ENCODE peak calls at places on chromosomes 5 and 9, in seven cellular contexts. C, U, Y, T, X, B and M are unnamed samples.

GRCh38 chr5:50767588-50767987 is 101.2 kb downstream of the PARP8 start:
- DNase-seq in C (peak; percentile 10), U (peak; percentile 59), Y (no peak), T (no peak), X (no peak), B (no peak), M (peak; percentile 37)

GRCh38 chr9:19741178-19741577 is 47.7 kb downstream of the SLC24A2 start:
- DNase-seq in C (no peak), U (no peak), Y (no peak), T (no peak), X (no peak), B (no peak), M (no peak)

GRCh38 chr5:143860211-143860610 is 48.2 kb downstream of the HMHB1 start:
- DNase-seq in C (no peak), U (no peak), Y (no peak), T (peak; percentile 9), X (no peak), B (no peak), M (no peak)

GRCh38 chr5:39446231-39446630 is 21.5 kb upstream of the DAB2 start:
- DNase-seq in C (no peak), U (no peak), Y (no peak), T (no peak), X (no peak), B (no peak), M (no peak)

GRCh38 chr5:132270706-132271105 is 13.2 kb downstream of the PDLIM4 start:
- DNase-seq in C (no peak), U (no peak), Y (peak; percentile 65), T (no peak), X (no peak), B (peak; percentile 16), M (no peak)

GRCh38 chr9:71514344-71514975 is 253.9 kb downstream of the CEMIP2 start:
- DNase-seq in C (no peak), U (no peak), Y (no peak), T (no peak), X (peak; percentile 13), B (no peak), M (no peak)

GRCh38 chr5:56128166-56128565 is 105.0 kb downstream of the ANKRD55 start:
- DNase-seq in C (no peak), U (no peak), Y (no peak), T (no peak), X (no peak), B (no peak), M (no peak)

GRCh38 chr5:79954620-79955019 is 36.4 kb downstream of the MTX3 start:
- DNase-seq in C (no peak), U (peak; percentile 44), Y (no peak), T (no peak), X (no peak), B (no peak), M (no peak)

GRCh38 chr9:92097997-92098482 is 17.2 kb downstream of the SPTLC1 start:
- DNase-seq in C (no peak), U (peak; percentile 42), Y (peak; percentile 93), T (no peak), X (peak; percentile 92), B (peak; percentile 91), M (no peak)

GRCh38 chr9:15144567-15145174 is 162.3 kb downstream of the TTC39B start:
- DNase-seq in C (no peak), U (no peak), Y (no peak), T (no peak), X (no peak), B (no peak), M (no peak)

GRCh38 chr9:99255651-99256050 is 33.6 kb downstream of the SEC61B start:
- DNase-seq in C (no peak), U (no peak), Y (no peak), T (no peak), X (no peak), B (no peak), M (no peak)

GRCh38 chr9:3908731-3909130 is 382.9 kb upstream of the RFX3 start:
- DNase-seq in C (no peak), U (peak; percentile 38), Y (no peak), T (no peak), X (no peak), B (no peak), M (no peak)

GRCh38 chr5:55418994-55419991 is 111.5 kb downstream of the MTREX start:
- DNase-seq in C (peak; percentile 27), U (peak; percentile 96), Y (no peak), T (no peak), X (no peak), B (no peak), M (no peak)

GRCh38 chr5:13108281-13108680 is 836.2 kb downstream of the DNAH5 start:
- DNase-seq in C (no peak), U (no peak), Y (no peak), T (no peak), X (no peak), B (no peak), M (no peak)

GRCh38 chr9:71665247-71665646 is 103.1 kb downstream of the CEMIP2 start:
- DNase-seq in C (no peak), U (peak; percentile 17), Y (no peak), T (no peak), X (peak; percentile 68), B (no peak), M (no peak)

GRCh38 chr5:154505567-154505966 is 27.5 kb upstream of the HAND1 start:
- DNase-seq in C (no peak), U (no peak), Y (no peak), T (peak; percentile 57), X (no peak), B (no peak), M (no peak)

GRCh38 chr5:3325811-3326568 is 269.6 kb upstream of the IRX1 start:
- DNase-seq in C (no peak), U (peak; percentile 18), Y (no peak), T (no peak), X (no peak), B (no peak), M (no peak)

GRCh38 chr5:150612905-150613670 is 27.4 kb upstream of the SYNPO start:
- DNase-seq in C (no peak), U (no peak), Y (no peak), T (no peak), X (no peak), B (peak; percentile 70), M (no peak)

GRCh38 chr5:42993516-42994284 is 46.4 kb downstream of the ANXA2R start:
- DNase-seq in C (peak; percentile 66), U (peak; percentile 77), Y (no peak), T (no peak), X (peak; percentile 72), B (peak; percentile 35), M (no peak)
- H3K4me3 ChIP-seq in C (peak overlapping the region; percentile 66), U (peak overlapping the region; percentile 70), Y (peak overlapping the region; percentile 49), T (no peak overlapping the region), X (no peak overlapping the region), B (peak overlapping the region; percentile 25), M (peak overlapping the region; percentile 69)

DNA sequence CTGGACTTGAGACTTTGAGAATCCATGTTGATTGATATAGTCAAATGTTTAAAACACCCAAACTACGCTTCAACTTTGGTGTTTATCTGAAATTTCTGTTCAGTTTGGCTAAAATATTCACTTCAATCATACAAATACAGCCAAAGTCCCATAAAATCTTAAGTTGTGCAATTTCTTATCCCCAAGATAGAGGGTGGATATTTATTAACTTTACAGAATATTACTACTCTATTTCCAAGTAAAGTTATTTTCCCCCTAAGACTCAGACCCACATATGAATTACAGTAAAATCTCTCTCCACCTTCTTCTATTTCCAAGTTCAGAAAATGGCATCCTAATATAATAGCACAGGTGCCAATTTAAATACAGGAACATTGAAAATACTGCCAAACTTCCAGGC is 290.4 kb downstream of the EBF1 start:
- DNase-seq in C (no peak), U (no peak), Y (no peak), T (no peak), X (no peak), B (no peak), M (no peak)
- H3K4me3 ChIP-seq in C (no peak overlapping the region), U (no peak overlapping the region), Y (no peak overlapping the region), T (no peak overlapping the region), X (no peak overlapping the region), B (no peak overlapping the region), M (no peak overlapping the region)

GRCh38 chr9:101121836-101122399 is 93.4 kb downstream of the PLPPR1 start:
- DNase-seq in C (no peak), U (no peak), Y (no peak), T (no peak), X (no peak), B (no peak), M (no peak)
- H3K4me3 ChIP-seq in C (no peak overlapping the region), U (no peak overlapping the region), Y (no peak overlapping the region), T (no peak overlapping the region), X (no peak overlapping the region), B (no peak overlapping the region), M (no peak overlapping the region)

GRCh38 chr5:141513021-141513626 is 24.2 kb downstream of the PCDHGC5 start:
- DNase-seq in C (no peak), U (peak; percentile 55), Y (peak; percentile 80), T (no peak), X (no peak), B (peak; percentile 48), M (no peak)
- H3K4me3 ChIP-seq in C (peak overlapping the region; percentile 34), U (peak overlapping the region; percentile 47), Y (peak overlapping the region; percentile 92), T (no peak overlapping the region), X (peak overlapping the region; percentile 67), B (peak overlapping the region; percentile 36), M (peak overlapping the region; percentile 52)

GRCh38 chr9:126916909-126917308 is 2.3 kb downstream of the RALGPS1 start:
- DNase-seq in C (no peak), U (no peak), Y (no peak), T (peak; percentile 65), X (no peak), B (no peak), M (no peak)
- H3K4me3 ChIP-seq in C (no peak overlapping the region), U (no peak overlapping the region), Y (no peak overlapping the region), T (no peak overlapping the region), X (no peak overlapping the region), B (no peak overlapping the region), M (no peak overlapping the region)

DNA sequence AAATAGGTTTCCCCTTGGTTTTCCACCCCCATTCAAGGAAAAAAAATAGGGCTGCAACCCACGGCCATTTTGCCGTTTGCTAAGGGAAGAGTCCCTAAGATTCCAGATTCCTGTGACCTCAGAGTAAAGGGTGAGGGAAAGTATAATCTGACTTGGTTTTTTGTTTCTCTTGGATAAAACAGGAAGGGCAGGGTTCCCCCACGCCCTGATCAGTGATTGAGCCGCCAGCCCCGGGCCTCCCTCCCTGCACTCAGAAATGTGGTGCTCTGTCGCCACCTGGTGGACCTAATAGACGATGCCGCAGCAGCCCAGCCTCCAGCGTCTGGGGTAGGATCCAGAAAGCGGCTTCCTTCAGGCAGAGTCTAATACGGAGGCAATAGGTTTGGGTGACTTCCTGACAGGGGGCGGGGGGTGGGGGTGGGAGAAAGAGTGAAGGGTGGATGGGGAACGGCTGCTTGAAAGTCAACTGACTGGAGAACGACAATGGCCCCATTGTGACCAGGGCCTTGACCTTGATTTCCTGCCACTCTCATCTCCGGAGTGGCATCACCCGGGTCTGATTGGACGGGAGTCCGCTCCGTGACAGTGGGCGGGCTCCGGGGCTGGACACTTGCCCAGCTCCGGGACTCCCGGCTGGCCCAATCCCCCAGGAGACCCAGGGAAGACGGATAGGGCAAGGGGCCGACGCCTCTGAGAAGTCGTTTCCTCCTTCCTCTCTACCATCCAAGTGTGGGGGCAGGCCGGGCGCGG is 17.8 kb upstream of the CYSTM1 start:
- DNase-seq in C (no peak), U (peak; percentile 70), Y (peak; percentile 96), T (peak; percentile 86), X (peak; percentile 75), B (peak; percentile 93), M (no peak)
- H3K4me3 ChIP-seq in C (peak overlapping the region; percentile 34), U (peak overlapping the region; percentile 45), Y (peak overlapping the region; percentile 13), T (peak overlapping the region; percentile 26), X (no peak overlapping the region), B (peak overlapping the region; percentile 31), M (peak overlapping the region; percentile 38)

GRCh38 chr9:114098660-114099522 is at the start of gene KIF12:
- DNase-seq in C (no peak), U (no peak), Y (peak; percentile 95), T (peak; percentile 100), X (peak; percentile 54), B (peak; percentile 90), M (no peak)
- H3K4me3 ChIP-seq in C (peak within 1 kb of the TSS; percentile 44), U (peak within 1 kb of the TSS; percentile 34), Y (peak within 1 kb of the TSS; percentile 49), T (peak within 1 kb of the TSS; percentile 92), X (peak within 1 kb of the TSS; percentile 64), B (peak within 1 kb of the TSS; percentile 36), M (peak within 1 kb of the TSS; percentile 37)

GRCh38 chr5:96279796-96280542 is 153.1 kb downstream of the PCSK1 start:
- DNase-seq in C (no peak), U (peak; percentile 66), Y (no peak), T (no peak), X (no peak), B (no peak), M (no peak)
- H3K4me3 ChIP-seq in C (no peak overlapping the region), U (no peak overlapping the region), Y (no peak overlapping the region), T (no peak overlapping the region), X (no peak overlapping the region), B (no peak overlapping the region), M (no peak overlapping the region)